ENCODE peak calls at places on chromosomes 1 and 21, in ten cellular contexts. X is bronchial epithelial cell, N is endodermal cell, B is lower lobe of right lung, V is prostate gland, C is ovary, G is cardiac muscle cell, J is body of pancreas, D is psoas muscle, P is A549. H is an unnamed sample.

GRCh38 chr1:77829851-77830250 is 50.4 kb downstream of the MIGA1 start:
- DNase-seq in X (no peak), N (no peak), B (no peak), V (no peak), C (no peak), G (no peak), J (no peak), D (no peak), P (no peak), H (no peak)

GRCh38 chr21:16789636-16790035 is 723.2 kb upstream of the CXADR start:
- DNase-seq in X (no peak), N (no peak), B (no peak), V (no peak), C (no peak), G (no peak), J (no peak), D (no peak), P (no peak), H (peak; percentile 26)

GRCh38 chr1:14113841-14114567 is 414.0 kb downstream of the PRDM2 start:
- DNase-seq in X (peak; percentile 62), N (peak; percentile 92), B (peak; percentile 46), V (peak; percentile 33), C (peak; percentile 46), G (peak; percentile 73), J (peak; percentile 44), D (peak; percentile 31), P (no peak), H (no peak)

GRCh38 chr1:28370220-28371010 is 875 bp downstream of the PHACTR4 start:
- DNase-seq in X (peak; percentile 39), N (no peak), B (no peak), V (peak; percentile 14), C (no peak), G (peak; percentile 28), J (no peak), D (no peak), P (peak; percentile 51), H (peak; percentile 61)

GRCh38 chr1:76198452-76198851 is 123.9 kb downstream of the ST6GALNAC3 start:
- DNase-seq in X (no peak), N (no peak), B (no peak), V (no peak), C (no peak), G (peak; percentile 14), J (no peak), D (no peak), P (no peak), H (no peak)

GRCh38 chr1:30414851-30415165 is 308.6 kb downstream of the MATN1 start:
- DNase-seq in X (no peak), N (no peak), B (no peak), V (no peak), C (no peak), G (no peak), J (no peak), D (no peak), P (no peak), H (no peak)

GRCh38 chr1:176983786-176984185 is 180.7 kb downstream of the ASTN1 start:
- DNase-seq in X (no peak), N (no peak), B (no peak), V (no peak), C (no peak), G (no peak), J (no peak), D (no peak), P (no peak), H (no peak)

GRCh38 chr1:245188350-245188749 is 33.6 kb downstream of the KIF26B start:
- DNase-seq in X (no peak), N (no peak), B (no peak), V (no peak), C (no peak), G (no peak), J (no peak), D (no peak), P (no peak), H (no peak)

GRCh38 chr1:152622803-152623202 is at the start of gene LCE3A:
- DNase-seq in X (no peak), N (no peak), B (no peak), V (no peak), C (peak; percentile 57), G (no peak), J (no peak), D (no peak), P (no peak), H (no peak)

GRCh38 chr1:26530898-26531598 is 1.5 kb downstream of the RPS6KA1 start:
- DNase-seq in X (peak; percentile 93), N (peak; percentile 96), B (peak; percentile 87), V (peak; percentile 74), C (no peak), G (peak; percentile 65), J (peak; percentile 91), D (no peak), P (peak; percentile 82), H (peak; percentile 65)
- TF ChIP-seq CTCF in X (peak; percentile 72), N (peak; percentile 71), B (peak; percentile 44), V (peak; percentile 41), C (no peak), G (peak; percentile 32), J (peak; percentile 71), D (no peak), P (peak; percentile 22), H (peak; percentile 65)

GRCh38 chr21:33268392-33268735 is 2.2 kb downstream of the IL10RB start:
- DNase-seq in X (no peak), N (peak; percentile 26), B (no peak), V (no peak), C (no peak), G (no peak), J (no peak), D (no peak), P (no peak), H (no peak)

GRCh38 chr21:33267250-33267649 is 1.1 kb downstream of the IL10RB start:
- DNase-seq in X (no peak), N (no peak), B (no peak), V (no peak), C (no peak), G (no peak), J (no peak), D (no peak), P (no peak), H (no peak)

GRCh38 chr21:33266784-33267135 is 593 bp downstream of the IL10RB start:
- DNase-seq in X (no peak), N (no peak), B (no peak), V (no peak), C (no peak), G (no peak), J (no peak), D (no peak), P (no peak), H (no peak)

GRCh38 chr21:33270986-33271385 is 4.8 kb downstream of the IL10RB start:
- DNase-seq in X (no peak), N (no peak), B (no peak), V (no peak), C (no peak), G (no peak), J (no peak), D (no peak), P (no peak), H (no peak)

DNA sequence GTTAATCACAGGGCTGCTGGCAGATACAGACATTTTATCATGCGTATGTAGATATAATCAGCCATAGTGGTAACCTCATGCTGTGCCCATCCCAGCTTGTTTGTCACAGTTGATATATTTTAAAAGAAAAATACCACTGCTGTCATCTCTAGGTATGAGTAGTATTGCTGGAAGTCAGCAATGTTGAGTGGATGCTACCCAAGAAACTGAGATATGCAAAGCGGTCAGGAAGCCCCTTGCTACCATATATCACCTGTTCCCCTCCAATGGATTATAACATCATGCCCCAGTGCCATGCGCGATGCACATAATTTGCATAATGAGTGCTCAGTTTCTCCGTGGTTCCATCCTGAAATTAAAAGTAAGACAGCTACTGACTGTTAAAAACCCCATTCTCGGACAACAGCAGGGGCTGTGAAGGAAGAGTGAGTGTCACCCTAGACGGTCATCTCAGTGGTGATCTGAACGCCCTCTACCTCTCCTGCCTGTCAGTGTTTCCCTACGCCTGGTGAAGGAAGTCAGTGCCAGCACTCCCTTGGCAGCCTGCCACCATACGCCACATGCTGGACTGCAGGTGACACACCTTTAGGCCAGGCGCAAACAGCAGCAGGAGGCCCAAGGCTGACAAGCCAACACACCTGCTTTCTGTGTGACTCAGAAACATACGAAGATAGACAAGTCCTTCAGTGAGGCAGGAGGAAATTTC is 2.7 kb downstream of the IL10RB start:
- DNase-seq in X (peak; percentile 86), N (peak; percentile 40), B (peak; percentile 94), V (peak; percentile 93), C (no peak), G (no peak), J (peak; percentile 99), D (no peak), P (no peak), H (no peak)
- TF ChIP-seq CTCF in X (no peak), N (no peak), B (no peak), V (peak; percentile 30), C (no peak), G (no peak), J (peak; percentile 47), D (no peak), P (no peak), H (no peak)

DNA sequence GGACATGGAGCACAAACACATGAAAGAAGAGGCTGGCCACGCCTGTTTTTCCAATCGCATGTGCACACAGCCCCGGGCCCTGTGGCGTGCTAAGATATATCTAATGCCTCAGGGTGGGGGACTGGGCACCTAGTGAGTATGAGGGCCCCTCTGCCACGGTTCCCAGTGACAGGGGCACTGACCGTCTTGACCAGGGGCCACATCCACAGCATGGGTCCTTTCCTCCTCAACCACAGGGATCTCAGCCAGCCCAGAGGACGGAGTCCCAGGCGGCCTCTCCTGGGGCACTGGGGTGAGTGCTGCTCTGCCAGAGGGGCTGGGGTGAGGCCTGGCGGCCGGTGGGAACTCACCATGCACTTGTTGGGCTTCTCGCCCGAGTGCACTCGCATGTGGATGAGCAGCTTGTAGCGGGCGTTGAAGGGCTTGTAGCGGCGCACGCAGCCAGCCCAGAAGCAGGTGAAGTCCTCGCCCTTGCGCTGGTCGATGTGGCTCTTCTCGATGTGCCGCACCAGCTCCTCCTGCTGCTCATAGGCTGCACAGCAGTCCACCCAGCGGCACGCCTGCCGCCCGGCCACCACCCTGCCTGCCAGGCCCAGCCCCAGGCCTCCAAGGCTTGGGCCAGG is 134.7 kb downstream of the DMRTB1 start:
- DNase-seq in X (no peak), N (peak; percentile 94), B (peak; percentile 69), V (no peak), C (no peak), G (peak; percentile 74), J (no peak), D (no peak), P (no peak), H (no peak)
- TF ChIP-seq CTCF in X (peak; percentile 13), N (peak; percentile 85), B (peak; percentile 45), V (no peak), C (no peak), G (peak; percentile 33), J (no peak), D (peak; percentile 28), P (peak; percentile 17), H (peak; percentile 29)

DNA sequence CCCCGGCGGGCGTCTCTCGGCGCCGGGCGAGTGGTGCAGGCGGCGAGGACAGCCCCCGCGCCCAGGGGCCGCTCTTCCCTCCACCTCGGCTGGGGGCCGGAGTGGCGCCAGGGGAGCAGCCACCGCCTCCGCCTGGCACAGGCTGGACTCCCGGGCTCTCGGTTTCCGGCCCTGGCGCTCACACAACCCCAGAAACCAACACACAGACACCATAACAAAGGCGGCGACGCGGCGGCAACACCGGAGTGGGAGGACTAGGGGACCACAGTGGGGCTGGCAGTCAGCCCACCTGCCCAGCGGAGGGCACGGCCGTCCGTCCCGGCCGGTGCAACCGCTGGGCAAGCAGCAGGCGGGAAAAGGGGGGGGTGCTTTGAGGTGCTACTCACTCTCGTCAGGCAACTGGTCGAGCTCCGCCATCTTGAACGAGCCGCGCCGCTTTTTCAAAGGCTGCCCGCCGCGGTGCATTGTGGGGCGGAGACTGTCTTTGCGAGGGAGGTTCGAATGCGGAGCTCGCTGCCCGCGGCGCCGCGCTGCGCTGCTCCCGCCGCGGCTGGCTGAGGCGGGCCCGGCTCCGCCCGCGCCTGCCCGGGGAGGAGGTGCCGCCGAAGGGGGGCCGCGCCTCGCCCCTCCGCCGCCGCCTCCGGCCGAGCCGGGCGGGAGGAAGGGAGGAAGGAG is at the start of gene LIN9:
- DNase-seq in X (peak; percentile 79), N (peak; percentile 99), B (peak; percentile 94), V (peak; percentile 90), C (peak; percentile 92), G (peak; percentile 95), J (peak; percentile 88), D (peak; percentile 89), P (peak; percentile 79), H (peak; percentile 87)
- TF ChIP-seq CTCF in X (peak; percentile 17), N (no peak), B (peak; percentile 8), V (no peak), C (no peak), G (peak; percentile 3), J (no peak), D (no peak), P (no peak), H (peak; percentile 17)

H was measured in HFFc6.